ENCODE peak calls at places on chromosomes 16 and 17, in four cellular contexts. J, L, M and X are unnamed samples.

GRCh38 chr17:76556759-76557367 is 17.0 kb downstream of the PRCD start:
- DNase-seq in L (no peak), M (no peak), J (no peak), X (peak; percentile 55)

GRCh38 chr17:30586818-30587595 is 109.8 kb downstream of the GOSR1 start:
- DNase-seq in L (no peak), M (no peak), J (no peak), X (no peak)

GRCh38 chr16:49292413-49292812 is 10.8 kb upstream of the CBLN1 start:
- DNase-seq in M (no peak), L (no peak), J (no peak), X (no peak)

GRCh38 chr17:82041139-82041814 is 3.8 kb upstream of the DCXR start:
- DNase-seq in J (no peak), L (no peak), M (no peak), X (no peak)

GRCh38 chr17:17993366-17993765 is 20.7 kb downstream of the DRC3 start:
- DNase-seq in L (no peak), M (no peak), J (no peak), X (no peak)

GRCh38 chr16:53103811-53104210 is 49.0 kb downstream of the CHD9 start:
- DNase-seq in M (no peak), L (no peak), J (no peak), X (peak; percentile 14)

GRCh38 chr16:20901441-20902112 is 1.0 kb downstream of the LYRM1 start:
- DNase-seq in L (no peak), J (no peak), M (peak; percentile 55), X (peak; percentile 56)

GRCh38 chr17:11598274-11599221 is at the start of gene DNAH9:
- DNase-seq in L (no peak), M (peak; percentile 96), J (no peak), X (peak; percentile 3)

GRCh38 chr17:45223541-45224528 is 2.1 kb downstream of the FMNL1 start:
- DNase-seq in L (no peak), M (no peak), J (no peak), X (no peak)

GRCh38 chr17:63989622-63990345 is 8.4 kb upstream of the PRR29 start:
- DNase-seq in M (no peak), L (no peak), J (no peak), X (no peak)

GRCh38 chr17:47862621-47863440 is 11.9 kb upstream of the SP6 start:
- DNase-seq in M (no peak), J (no peak), L (peak; percentile 66), X (no peak)

GRCh38 chr16:85365120-85365519 is 248.0 kb upstream of the GSE1 start:
- DNase-seq in L (no peak), J (no peak), M (no peak), X (no peak)

GRCh38 chr16:85364323-85365040 is 248.6 kb upstream of the GSE1 start:
- DNase-seq in M (no peak), J (no peak), L (no peak), X (no peak)

GRCh38 chr16:85363881-85364280 is 249.2 kb upstream of the GSE1 start:
- DNase-seq in J (no peak), L (no peak), M (no peak), X (no peak)

GRCh38 chr16:85367485-85367884 is 245.6 kb upstream of the GSE1 start:
- DNase-seq in J (no peak), L (no peak), M (no peak), X (no peak)

GRCh38 chr16:85366031-85366763 is 246.9 kb upstream of the GSE1 start:
- DNase-seq in M (peak; percentile 78), L (no peak), J (no peak), X (peak; percentile 52)
- H3K4me2 ChIP-seq in M (peak overlapping the region; percentile 45), L (no peak overlapping the region), J (no peak overlapping the region), X (no peak overlapping the region)

GRCh38 chr17:40458851-40459482 is 15.7 kb downstream of the IGFBP4 start:
- DNase-seq in J (no peak), M (no peak), L (no peak), X (no peak)

GRCh38 chr17:40457369-40457768 is 14.1 kb downstream of the IGFBP4 start:
- DNase-seq in J (no peak), M (no peak), L (no peak), X (no peak)

GRCh38 chr17:40458001-40458791 is 14.9 kb downstream of the IGFBP4 start:
- DNase-seq in L (no peak), M (no peak), J (no peak), X (no peak)

GRCh38 chr17:40453881-40454630 is 10.8 kb downstream of the IGFBP4 start:
- DNase-seq in M (no peak), L (no peak), J (no peak), X (no peak)

GRCh38 chr17:40456396-40456951 is 13.2 kb downstream of the IGFBP4 start:
- DNase-seq in J (no peak), M (no peak), L (no peak), X (no peak)
- TF ChIP-seq POLR2AphosphoS5 in J (no peak), M (no peak), L (no peak), X (no peak)

GRCh38 chr17:61250335-61250890 is 149.2 kb upstream of the TBX2 start:
- DNase-seq in M (no peak), J (no peak), L (no peak), X (no peak)
- H3K4me2 ChIP-seq in M (no peak overlapping the region), J (no peak overlapping the region), L (peak overlapping the region; percentile 49), X (no peak overlapping the region)

DNA sequence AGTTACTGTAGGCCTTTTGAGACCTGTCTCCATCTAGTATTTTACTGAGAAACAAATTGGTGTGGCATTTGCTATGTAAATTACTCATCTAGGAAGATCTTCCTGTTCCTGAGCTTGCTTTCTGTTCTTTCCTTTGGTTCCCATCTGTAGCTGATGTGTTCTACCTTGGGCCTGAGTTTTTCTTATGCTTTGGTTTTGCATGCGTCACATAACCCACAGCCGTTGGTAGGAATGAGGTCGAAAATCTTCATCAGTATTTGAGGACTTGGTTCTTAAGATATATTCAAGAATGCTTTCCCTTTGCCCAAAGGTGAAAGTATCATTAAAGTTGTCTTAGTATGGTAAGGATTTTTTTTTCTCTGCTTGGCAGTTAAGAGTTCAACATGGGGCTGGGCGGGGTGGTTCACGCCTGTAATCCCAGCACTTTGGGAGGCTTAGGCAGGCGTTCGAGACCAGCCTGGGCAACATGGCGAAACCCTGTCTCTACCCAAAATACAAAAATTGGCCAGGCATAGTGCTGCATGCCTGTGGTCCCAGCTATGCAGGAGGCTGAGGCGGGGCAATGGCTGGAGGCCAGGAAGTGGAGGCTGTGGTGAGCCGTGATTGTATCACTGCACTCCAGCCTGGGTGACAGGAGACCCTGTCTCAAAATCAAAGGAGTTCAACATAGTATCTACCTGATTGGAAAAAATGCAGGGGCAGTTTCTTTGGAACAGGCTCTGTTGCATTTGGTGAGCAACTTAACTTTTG is 28.8 kb downstream of the IST1 start:
- DNase-seq in M (no peak), J (no peak), L (no peak), X (no peak)
- TF ChIP-seq POLR2AphosphoS5 in M (no peak), J (no peak), L (no peak), X (no peak)

DNA sequence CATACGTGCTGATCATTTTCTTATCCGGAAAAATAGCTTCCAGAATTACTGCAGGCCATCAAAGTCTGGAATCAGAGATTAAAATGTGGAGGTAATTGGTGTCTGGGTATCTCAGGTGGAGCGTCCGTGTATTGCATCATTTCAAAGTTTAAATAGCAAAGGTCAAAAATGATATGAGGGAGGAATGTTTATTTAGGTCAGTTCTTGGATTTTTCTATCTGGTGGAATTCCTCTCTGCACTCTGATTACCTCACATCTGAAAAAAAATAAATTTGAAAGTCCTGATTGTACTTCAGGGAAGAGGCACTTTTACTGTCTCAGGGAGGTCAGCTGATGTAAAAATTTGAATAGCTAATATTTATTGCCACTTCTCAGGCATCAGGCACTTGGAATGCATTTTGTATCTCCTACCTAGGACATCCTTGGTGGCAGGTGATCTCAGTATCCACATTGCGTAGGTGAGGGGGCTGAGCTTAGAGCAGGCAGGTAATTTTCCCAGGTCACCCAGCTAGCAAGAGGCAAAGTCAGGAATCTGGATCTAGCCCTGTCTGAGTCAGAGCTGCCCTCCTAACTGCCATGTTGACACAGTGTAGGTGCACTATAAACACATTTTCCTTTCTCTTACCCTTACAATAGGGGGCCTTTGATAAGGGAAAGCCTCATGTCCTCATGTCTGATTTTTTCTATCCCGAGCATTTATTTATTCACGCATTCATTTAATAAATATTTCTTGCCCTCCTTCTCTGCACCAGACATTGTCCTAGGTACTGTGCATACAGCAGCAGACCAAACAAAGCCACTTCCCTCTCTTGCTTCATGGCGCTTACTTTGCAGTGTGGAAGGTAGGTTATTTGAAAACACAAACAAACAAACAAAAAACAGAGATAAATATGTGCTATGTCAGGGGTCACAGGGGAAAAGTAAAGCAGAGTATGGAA is 454.3 kb downstream of the HAPSTR1 start:
- DNase-seq in L (no peak), J (no peak), M (no peak), X (no peak)
- H3K4me2 ChIP-seq in L (no peak overlapping the region), J (no peak overlapping the region), M (no peak overlapping the region), X (no peak overlapping the region)

GRCh38 chr17:50479522-50480141 is 972 bp downstream of the RSAD1 start:
- DNase-seq in L (peak; percentile 77), M (peak; percentile 75), J (peak; percentile 32), X (peak; percentile 92)
- TF ChIP-seq POLR2AphosphoS5 in L (no peak), M (peak; percentile 59), J (no peak), X (no peak)

GRCh38 chr17:60720763-60721531 is 43.3 kb downstream of the BCAS3 start:
- DNase-seq in J (peak; percentile 24), M (peak; percentile 45), L (peak; percentile 60), X (peak; percentile 76)
- H3K4me2 ChIP-seq in J (no peak overlapping the region), M (no peak overlapping the region), L (no peak overlapping the region), X (no peak overlapping the region)